ENCODE peak calls at places on chromosomes 13 and 19, in ten cellular contexts. One of them, this sample, is unnamed.

GRCh38 chr19:46725036-46725820 is 8.3 kb upstream of the PRKD2 start:
- DNase-seq in iris pigment epithelial cell: no peak
- DNase-seq in AG09309: no peak
- DNase-seq in NCI-H510A treated with DMSO at 0.1 percent for 48 hours: no peak
- DNase-seq in activated T-cell treated with anti-CD3 and anti-CD28 coated beads for 48 hours: no peak
- DNase-seq in NCI-H345: no peak
- DNase-seq in SK-N-SH: no peak
- DNase-seq in stimulated activated CD8-positive, alpha-beta memory T cell treated with anti-CD3 and anti-CD28 coated beads, Interleukin-2, amount 100 ng/mL, for 1 hour: no peak
- DNase-seq in iPS-NIHi11: no peak
- DNase-seq in NCI-H446 treated with DMSO at 0.1 percent for 48 hours: no peak
- DNase-seq in this sample: no peak

GRCh38 chr19:40322271-40322610 is 26.0 kb downstream of the C19orf47 start:
- DNase-seq in iris pigment epithelial cell: peak
- DNase-seq in AG09309: no peak
- DNase-seq in NCI-H510A treated with DMSO at 0.1 percent for 48 hours: no peak
- DNase-seq in activated T-cell treated with anti-CD3 and anti-CD28 coated beads for 48 hours: no peak
- DNase-seq in NCI-H345: no peak
- DNase-seq in SK-N-SH: no peak
- DNase-seq in stimulated activated CD8-positive, alpha-beta memory T cell treated with anti-CD3 and anti-CD28 coated beads, Interleukin-2, amount 100 ng/mL, for 1 hour: no peak
- DNase-seq in iPS-NIHi11: no peak
- DNase-seq in NCI-H446 treated with DMSO at 0.1 percent for 48 hours: no peak
- DNase-seq in this sample: no peak

GRCh38 chr19:49801966-49802661 is 11.0 kb downstream of the FUZ start:
- DNase-seq in iris pigment epithelial cell: peak
- DNase-seq in AG09309: no peak
- DNase-seq in NCI-H510A treated with DMSO at 0.1 percent for 48 hours: peak
- DNase-seq in activated T-cell treated with anti-CD3 and anti-CD28 coated beads for 48 hours: no peak
- DNase-seq in NCI-H345: no peak
- DNase-seq in SK-N-SH: peak
- DNase-seq in stimulated activated CD8-positive, alpha-beta memory T cell treated with anti-CD3 and anti-CD28 coated beads, Interleukin-2, amount 100 ng/mL, for 1 hour: no peak
- DNase-seq in iPS-NIHi11: peak
- DNase-seq in NCI-H446 treated with DMSO at 0.1 percent for 48 hours: peak
- DNase-seq in this sample: no peak

GRCh38 chr13:104571161-104571889 is 1505.1 kb upstream of the SLC10A2 start:
- DNase-seq in iris pigment epithelial cell: peak
- DNase-seq in AG09309: no peak
- DNase-seq in NCI-H510A treated with DMSO at 0.1 percent for 48 hours: peak
- DNase-seq in activated T-cell treated with anti-CD3 and anti-CD28 coated beads for 48 hours: no peak
- DNase-seq in NCI-H345: peak
- DNase-seq in SK-N-SH: peak
- DNase-seq in stimulated activated CD8-positive, alpha-beta memory T cell treated with anti-CD3 and anti-CD28 coated beads, Interleukin-2, amount 100 ng/mL, for 1 hour: no peak
- DNase-seq in iPS-NIHi11: peak
- DNase-seq in NCI-H446 treated with DMSO at 0.1 percent for 48 hours: peak
- DNase-seq in this sample: peak

GRCh38 chr13:98977568-98978270 is at the start of gene DOCK9:
- DNase-seq in iris pigment epithelial cell: peak
- DNase-seq in AG09309: no peak
- DNase-seq in NCI-H510A treated with DMSO at 0.1 percent for 48 hours: peak
- DNase-seq in activated T-cell treated with anti-CD3 and anti-CD28 coated beads for 48 hours: no peak
- DNase-seq in NCI-H345: peak
- DNase-seq in SK-N-SH: no peak
- DNase-seq in stimulated activated CD8-positive, alpha-beta memory T cell treated with anti-CD3 and anti-CD28 coated beads, Interleukin-2, amount 100 ng/mL, for 1 hour: no peak
- DNase-seq in iPS-NIHi11: peak
- DNase-seq in NCI-H446 treated with DMSO at 0.1 percent for 48 hours: no peak
- DNase-seq in this sample: peak

GRCh38 chr13:113063091-113063491 is 42.5 kb upstream of the F7 start:
- DNase-seq in iris pigment epithelial cell: no peak
- DNase-seq in AG09309: no peak
- DNase-seq in NCI-H510A treated with DMSO at 0.1 percent for 48 hours: no peak
- DNase-seq in activated T-cell treated with anti-CD3 and anti-CD28 coated beads for 48 hours: no peak
- DNase-seq in NCI-H345: no peak
- DNase-seq in SK-N-SH: no peak
- DNase-seq in stimulated activated CD8-positive, alpha-beta memory T cell treated with anti-CD3 and anti-CD28 coated beads, Interleukin-2, amount 100 ng/mL, for 1 hour: no peak
- DNase-seq in iPS-NIHi11: no peak
- DNase-seq in NCI-H446 treated with DMSO at 0.1 percent for 48 hours: no peak
- DNase-seq in this sample: no peak

GRCh38 chr13:65378943-65379519 is 1851.1 kb downstream of the PCDH9 start:
- DNase-seq in iris pigment epithelial cell: peak
- DNase-seq in AG09309: no peak
- DNase-seq in NCI-H510A treated with DMSO at 0.1 percent for 48 hours: no peak
- DNase-seq in activated T-cell treated with anti-CD3 and anti-CD28 coated beads for 48 hours: no peak
- DNase-seq in NCI-H345: peak
- DNase-seq in SK-N-SH: no peak
- DNase-seq in stimulated activated CD8-positive, alpha-beta memory T cell treated with anti-CD3 and anti-CD28 coated beads, Interleukin-2, amount 100 ng/mL, for 1 hour: no peak
- DNase-seq in iPS-NIHi11: peak
- DNase-seq in NCI-H446 treated with DMSO at 0.1 percent for 48 hours: no peak
- DNase-seq in this sample: no peak

GRCh38 chr19:7669641-7670040 is 792 bp downstream of the RETN start:
- DNase-seq in iris pigment epithelial cell: no peak
- DNase-seq in AG09309: no peak
- DNase-seq in NCI-H510A treated with DMSO at 0.1 percent for 48 hours: no peak
- DNase-seq in activated T-cell treated with anti-CD3 and anti-CD28 coated beads for 48 hours: no peak
- DNase-seq in NCI-H345: no peak
- DNase-seq in SK-N-SH: no peak
- DNase-seq in stimulated activated CD8-positive, alpha-beta memory T cell treated with anti-CD3 and anti-CD28 coated beads, Interleukin-2, amount 100 ng/mL, for 1 hour: no peak
- DNase-seq in iPS-NIHi11: no peak
- DNase-seq in NCI-H446 treated with DMSO at 0.1 percent for 48 hours: no peak
- DNase-seq in this sample: no peak

GRCh38 chr19:39924389-39924788 is 10.0 kb downstream of the FCGBP start:
- DNase-seq in iris pigment epithelial cell: no peak
- DNase-seq in AG09309: no peak
- DNase-seq in NCI-H510A treated with DMSO at 0.1 percent for 48 hours: no peak
- DNase-seq in activated T-cell treated with anti-CD3 and anti-CD28 coated beads for 48 hours: no peak
- DNase-seq in NCI-H345: no peak
- DNase-seq in SK-N-SH: no peak
- DNase-seq in stimulated activated CD8-positive, alpha-beta memory T cell treated with anti-CD3 and anti-CD28 coated beads, Interleukin-2, amount 100 ng/mL, for 1 hour: no peak
- DNase-seq in iPS-NIHi11: no peak
- DNase-seq in NCI-H446 treated with DMSO at 0.1 percent for 48 hours: no peak
- DNase-seq in this sample: no peak

GRCh38 chr13:74062933-74063332 is 71.3 kb downstream of the KLF12 start:
- DNase-seq in iris pigment epithelial cell: peak
- DNase-seq in AG09309: peak
- DNase-seq in NCI-H510A treated with DMSO at 0.1 percent for 48 hours: no peak
- DNase-seq in activated T-cell treated with anti-CD3 and anti-CD28 coated beads for 48 hours: no peak
- DNase-seq in NCI-H345: no peak
- DNase-seq in SK-N-SH: no peak
- DNase-seq in stimulated activated CD8-positive, alpha-beta memory T cell treated with anti-CD3 and anti-CD28 coated beads, Interleukin-2, amount 100 ng/mL, for 1 hour: no peak
- DNase-seq in iPS-NIHi11: no peak
- DNase-seq in NCI-H446 treated with DMSO at 0.1 percent for 48 hours: no peak
- DNase-seq in this sample: no peak

GRCh38 chr13:79869326-79869725 is 388.4 kb downstream of the NDFIP2 start:
- DNase-seq in iris pigment epithelial cell: peak
- DNase-seq in AG09309: no peak
- DNase-seq in NCI-H510A treated with DMSO at 0.1 percent for 48 hours: peak
- DNase-seq in activated T-cell treated with anti-CD3 and anti-CD28 coated beads for 48 hours: no peak
- DNase-seq in NCI-H345: peak
- DNase-seq in SK-N-SH: no peak
- DNase-seq in stimulated activated CD8-positive, alpha-beta memory T cell treated with anti-CD3 and anti-CD28 coated beads, Interleukin-2, amount 100 ng/mL, for 1 hour: no peak
- DNase-seq in iPS-NIHi11: no peak
- DNase-seq in NCI-H446 treated with DMSO at 0.1 percent for 48 hours: no peak
- DNase-seq in this sample: peak